ENCODE peak calls at places on chromosomes 6 and 20, in ten cellular contexts. A is CD8-positive, alpha-beta T cell; Y is activated CD4-positive, alpha-beta T cell treated with anti-CD3 and anti-CD28 coated beads, Interleukin-2, amount 50 U/mL, for 1 hour; U is GM13976; F is A172; X is heart right ventricle; C is activated gamma-delta T cell; T is Calu3; D is GM23338; W is cardiac muscle cell. B is an unnamed sample.

GRCh38 chr6:138509371-138509770 is 10.1 kb upstream of the NHSL1 start:
- DNase-seq in A (no peak), T (peak; percentile 54), Y (peak; percentile 42), D (peak; percentile 71), F (peak; percentile 21), C (no peak), X (no peak), W (peak; percentile 51), U (peak; percentile 32), B (no peak)

GRCh38 chr6:55678330-55679224 is 99.6 kb upstream of the HMGCLL1 start:
- DNase-seq in X (no peak), Y (no peak), W (no peak), T (no peak), D (no peak), C (no peak), F (no peak), A (no peak), U (no peak), B (no peak)

GRCh38 chr6:112218563-112218962 is 35.8 kb downstream of the LAMA4 start:
- DNase-seq in A (no peak), Y (no peak), C (no peak), T (peak; percentile 51), W (peak; percentile 19), F (peak; percentile 70), X (peak; percentile 74), U (no peak), D (no peak), B (no peak)

GRCh38 chr20:44129996-44130718 is 56.8 kb downstream of the JPH2 start:
- DNase-seq in W (no peak), X (no peak), F (no peak), Y (no peak), D (no peak), T (no peak), U (no peak), A (no peak), C (no peak), B (no peak)

GRCh38 chr6:35419431-35419830 is 32.7 kb upstream of the FANCE start:
- DNase-seq in X (no peak), Y (no peak), U (no peak), F (no peak), C (no peak), W (peak; percentile 36), A (no peak), T (no peak), D (peak; percentile 30), B (no peak)

GRCh38 chr20:24705486-24705885 is 236.1 kb downstream of the SYNDIG1 start:
- DNase-seq in X (no peak), F (no peak), C (no peak), U (no peak), T (no peak), Y (no peak), A (no peak), W (no peak), D (no peak), B (no peak)

GRCh38 chr20:22414354-22414753 is 170.0 kb downstream of the FOXA2 start:
- DNase-seq in A (no peak), Y (no peak), U (no peak), W (no peak), T (no peak), D (no peak), C (no peak), X (no peak), F (peak; percentile 13), B (no peak)

GRCh38 chr20:39885975-39886649 is 802.9 kb downstream of the MAFB start:
- DNase-seq in A (no peak), X (peak; percentile 51), T (peak; percentile 16), F (peak; percentile 81), D (peak; percentile 94), U (peak; percentile 15), W (peak; percentile 63), C (no peak), Y (no peak), B (peak; percentile 64)

GRCh38 chr6:105257350-105257749 is 77.5 kb upstream of the POPDC3 start:
- DNase-seq in T (no peak), D (no peak), C (no peak), F (no peak), U (no peak), Y (no peak), X (no peak), W (no peak), A (no peak), B (no peak)

GRCh38 chr20:63501818-63502670 is 3.2 kb upstream of the EEF1A2 start:
- DNase-seq in T (peak; percentile 54), F (no peak), A (no peak), U (no peak), C (no peak), Y (no peak), D (peak; percentile 85), X (peak; percentile 71), W (peak; percentile 94), B (no peak)

GRCh38 chr6:139062921-139063320 is 34.4 kb downstream of the ABRACL start:
- DNase-seq in T (no peak), U (no peak), C (no peak), Y (no peak), A (no peak), F (no peak), D (no peak), X (no peak), W (no peak), B (no peak)

GRCh38 chr6:40947876-40948514 is 91.0 kb downstream of the UNC5CL start:
- DNase-seq in A (no peak), F (peak; percentile 68), T (no peak), Y (no peak), U (no peak), D (peak; percentile 56), C (no peak), X (no peak), W (no peak), B (peak; percentile 65)

GRCh38 chr6:161493731-161494130 is 219.9 kb upstream of the AGPAT4 start:
- DNase-seq in X (no peak), F (no peak), C (no peak), U (no peak), T (no peak), D (no peak), Y (no peak), W (peak; percentile 19), A (no peak), B (no peak)

GRCh38 chr6:21299216-21299615 is 294.3 kb upstream of the SOX4 start:
- DNase-seq in T (no peak), W (no peak), X (no peak), Y (no peak), D (no peak), U (no peak), C (no peak), F (no peak), A (no peak), B (no peak)

GRCh38 chr6:109013551-109014101 is 81.0 kb downstream of the SESN1 start:
- DNase-seq in T (no peak), C (no peak), A (no peak), W (no peak), F (no peak), D (no peak), U (no peak), Y (no peak), X (no peak), B (no peak)

GRCh38 chr6:158512809-158513208 is 47.1 kb upstream of the TMEM181 start:
- DNase-seq in C (no peak), Y (no peak), D (no peak), W (no peak), F (no peak), U (no peak), A (no peak), T (no peak), X (no peak), B (no peak)

GRCh38 chr6:37303891-37304503 is 46.1 kb upstream of the TMEM217 start:
- DNase-seq in Y (no peak), U (peak; percentile 50), D (peak; percentile 44), F (peak; percentile 29), T (peak; percentile 32), C (no peak), W (peak; percentile 39), A (no peak), X (no peak), B (no peak)

GRCh38 chr20:57698867-57699275 is 10.9 kb downstream of the PMEPA1 start:
- DNase-seq in X (no peak), A (no peak), U (no peak), T (peak; percentile 77), C (no peak), D (no peak), Y (no peak), W (no peak), F (peak; percentile 90), B (peak; percentile 61)

GRCh38 chr6:120026791-120027190 is 677.2 kb upstream of the MAN1A1 start:
- DNase-seq in U (no peak), T (no peak), A (no peak), X (no peak), Y (no peak), C (no peak), D (no peak), W (no peak), F (no peak), B (no peak)

GRCh38 chr6:70124882-70125535 is 177.9 kb downstream of the COL9A1 start:
- DNase-seq in T (peak; percentile 18), F (peak; percentile 45), W (no peak), X (no peak), U (no peak), Y (no peak), C (no peak), D (no peak), A (no peak), B (no peak)

GRCh38 chr6:107704377-107705013 is 119.6 kb downstream of the SCML4 start:
- DNase-seq in C (no peak), A (no peak), T (peak; percentile 27), X (no peak), F (peak; percentile 11), D (peak; percentile 67), U (peak; percentile 53), Y (no peak), W (peak; percentile 72), B (peak; percentile 10)

GRCh38 chr20:23234311-23235078 is 116.1 kb upstream of the NXT1 start:
- DNase-seq in X (no peak), W (no peak), U (no peak), T (no peak), A (no peak), D (no peak), F (no peak), Y (no peak), C (no peak), B (no peak)

GRCh38 chr6:16752206-16752867 is 8.9 kb downstream of the ATXN1 start:
- DNase-seq in W (no peak), D (no peak), T (no peak), C (no peak), A (no peak), X (no peak), U (no peak), F (peak; percentile 79), Y (no peak), B (peak; percentile 78)

GRCh38 chr6:29965873-29966601 is 23.7 kb downstream of the HLA-A start:
- DNase-seq in A (no peak), C (no peak), U (no peak), X (peak; percentile 79), F (peak; percentile 91), W (peak; percentile 66), Y (no peak), T (peak; percentile 88), D (peak; percentile 52), B (peak; percentile 62)

GRCh38 chr20:11522359-11522758 is 395.3 kb upstream of the BTBD3 start:
- DNase-seq in D (no peak), C (no peak), U (no peak), A (no peak), W (no peak), F (no peak), T (no peak), X (no peak), Y (no peak), B (no peak)

GRCh38 chr6:27650620-27651370 is 177.9 kb upstream of the ZNF184 start:
- DNase-seq in T (peak; percentile 83), F (peak; percentile 85), C (no peak), X (no peak), D (peak; percentile 91), U (peak; percentile 79), A (no peak), W (peak; percentile 74), Y (no peak), B (peak; percentile 80)

GRCh38 chr6:157151029-157151428 is 172.3 kb downstream of the TMEM242 start:
- DNase-seq in W (no peak), D (no peak), A (no peak), T (no peak), F (no peak), C (no peak), X (no peak), Y (no peak), U (no peak), B (no peak)

GRCh38 chr6:15818044-15818443 is 155.2 kb upstream of the DTNBP1 start:
- DNase-seq in D (no peak), U (no peak), X (no peak), W (no peak), F (no peak), Y (no peak), C (no peak), T (no peak), A (no peak), B (no peak)

B was measured in foreskin keratinocyte.